ENCODE peak calls at places on chromosomes 12 and 14, in nine cellular contexts. One of them, this sample, is unnamed.

GRCh38 chr14:105376521-105377440 is 21.6 kb upstream of the TEX22 start:
- DNase-seq in MCF 10A: no peak
- DNase-seq in fibroblast of the aortic adventitia: no peak
- DNase-seq in colonic mucosa: no peak
- DNase-seq in lung: no peak
- DNase-seq in CD8-positive, alpha-beta T cell: no peak
- DNase-seq in fibroblast of mammary gland: no peak
- DNase-seq in heart right ventricle: no peak
- DNase-seq in astrocyte of the spinal cord: no peak
- DNase-seq in this sample: no peak

GRCh38 chr14:20350860-20351259 is 7.4 kb downstream of the PARP2 start:
- DNase-seq in fibroblast of mammary gland: peak; percentile 20
- DNase-seq in astrocyte of the spinal cord: no peak
- DNase-seq in CD8-positive, alpha-beta T cell: no peak
- DNase-seq in lung: no peak
- DNase-seq in MCF 10A: no peak
- DNase-seq in heart right ventricle: no peak
- DNase-seq in fibroblast of the aortic adventitia: peak; percentile 9
- DNase-seq in colonic mucosa: no peak
- DNase-seq in this sample: no peak

GRCh38 chr12:46259713-46260112 is 9.1 kb downstream of the SLC38A1 start:
- DNase-seq in lung: no peak
- DNase-seq in colonic mucosa: no peak
- DNase-seq in heart right ventricle: no peak
- DNase-seq in astrocyte of the spinal cord: no peak
- DNase-seq in MCF 10A: no peak
- DNase-seq in CD8-positive, alpha-beta T cell: no peak
- DNase-seq in fibroblast of mammary gland: no peak
- DNase-seq in fibroblast of the aortic adventitia: no peak
- DNase-seq in this sample: no peak

GRCh38 chr12:89106950-89107349 is 245.4 kb downstream of the DUSP6 start:
- DNase-seq in heart right ventricle: no peak
- DNase-seq in astrocyte of the spinal cord: no peak
- DNase-seq in colonic mucosa: no peak
- DNase-seq in lung: no peak
- DNase-seq in MCF 10A: no peak
- DNase-seq in fibroblast of the aortic adventitia: no peak
- DNase-seq in fibroblast of mammary gland: no peak
- DNase-seq in CD8-positive, alpha-beta T cell: no peak
- DNase-seq in this sample: no peak

GRCh38 chr12:56377310-56377988 is 14.8 kb upstream of the APOF start:
- DNase-seq in colonic mucosa: no peak
- DNase-seq in fibroblast of the aortic adventitia: peak; percentile 23
- DNase-seq in fibroblast of mammary gland: peak; percentile 55
- DNase-seq in heart right ventricle: no peak
- DNase-seq in lung: no peak
- DNase-seq in MCF 10A: peak; percentile 35
- DNase-seq in astrocyte of the spinal cord: peak; percentile 8
- DNase-seq in CD8-positive, alpha-beta T cell: no peak
- DNase-seq in this sample: no peak

GRCh38 chr12:52865090-52865944 is 16.5 kb upstream of the KRT78 start:
- DNase-seq in heart right ventricle: peak; percentile 50
- DNase-seq in colonic mucosa: peak; percentile 79
- DNase-seq in fibroblast of mammary gland: peak; percentile 69
- DNase-seq in astrocyte of the spinal cord: peak; percentile 66
- DNase-seq in lung: peak; percentile 78
- DNase-seq in MCF 10A: peak; percentile 84
- DNase-seq in fibroblast of the aortic adventitia: peak; percentile 76
- DNase-seq in CD8-positive, alpha-beta T cell: no peak
- DNase-seq in this sample: no peak

GRCh38 chr12:100984821-100985220 is 190.2 kb downstream of the ANO4 start:
- DNase-seq in fibroblast of the aortic adventitia: no peak
- DNase-seq in lung: no peak
- DNase-seq in MCF 10A: no peak
- DNase-seq in CD8-positive, alpha-beta T cell: no peak
- DNase-seq in astrocyte of the spinal cord: no peak
- DNase-seq in fibroblast of mammary gland: peak; percentile 36
- DNase-seq in colonic mucosa: no peak
- DNase-seq in heart right ventricle: no peak
- DNase-seq in this sample: no peak

GRCh38 chr14:100546051-100546443 is 41.2 kb downstream of the BEGAIN start:
- DNase-seq in fibroblast of mammary gland: no peak
- DNase-seq in astrocyte of the spinal cord: no peak
- DNase-seq in lung: no peak
- DNase-seq in fibroblast of the aortic adventitia: no peak
- DNase-seq in CD8-positive, alpha-beta T cell: no peak
- DNase-seq in MCF 10A: no peak
- DNase-seq in colonic mucosa: peak; percentile 49
- DNase-seq in heart right ventricle: no peak
- DNase-seq in this sample: no peak

GRCh38 chr14:60488175-60488574 is 2.3 kb upstream of the C14orf39 start:
- DNase-seq in colonic mucosa: no peak
- DNase-seq in MCF 10A: no peak
- DNase-seq in CD8-positive, alpha-beta T cell: no peak
- DNase-seq in heart right ventricle: no peak
- DNase-seq in fibroblast of the aortic adventitia: no peak
- DNase-seq in lung: no peak
- DNase-seq in astrocyte of the spinal cord: no peak
- DNase-seq in fibroblast of mammary gland: no peak
- DNase-seq in this sample: no peak

GRCh38 chr14:35965425-35965824 is 139.3 kb downstream of the BRMS1L start:
- DNase-seq in heart right ventricle: no peak
- DNase-seq in fibroblast of the aortic adventitia: no peak
- DNase-seq in lung: no peak
- DNase-seq in MCF 10A: no peak
- DNase-seq in colonic mucosa: no peak
- DNase-seq in fibroblast of mammary gland: no peak
- DNase-seq in CD8-positive, alpha-beta T cell: no peak
- DNase-seq in astrocyte of the spinal cord: no peak
- DNase-seq in this sample: no peak

GRCh38 chr12:132143328-132144071 is 619 bp downstream of the DDX51 start:
- DNase-seq in CD8-positive, alpha-beta T cell: no peak
- DNase-seq in lung: no peak
- DNase-seq in fibroblast of mammary gland: no peak
- DNase-seq in heart right ventricle: no peak
- DNase-seq in MCF 10A: no peak
- DNase-seq in colonic mucosa: no peak
- DNase-seq in astrocyte of the spinal cord: no peak
- DNase-seq in fibroblast of the aortic adventitia: no peak
- DNase-seq in this sample: no peak

GRCh38 chr12:101696477-101697196 is 803 bp upstream of the CHPT1 start:
- DNase-seq in lung: peak; percentile 54
- DNase-seq in astrocyte of the spinal cord: no peak
- DNase-seq in heart right ventricle: peak; percentile 75
- DNase-seq in fibroblast of mammary gland: peak; percentile 20
- DNase-seq in CD8-positive, alpha-beta T cell: no peak
- DNase-seq in fibroblast of the aortic adventitia: peak; percentile 40
- DNase-seq in colonic mucosa: peak; percentile 72
- DNase-seq in MCF 10A: no peak
- DNase-seq in this sample: no peak

GRCh38 chr14:55152052-55152753 is 23.2 kb downstream of the LGALS3 start:
- DNase-seq in heart right ventricle: no peak
- DNase-seq in astrocyte of the spinal cord: no peak
- DNase-seq in MCF 10A: peak; percentile 25
- DNase-seq in colonic mucosa: no peak
- DNase-seq in CD8-positive, alpha-beta T cell: no peak
- DNase-seq in lung: no peak
- DNase-seq in fibroblast of mammary gland: peak; percentile 61
- DNase-seq in fibroblast of the aortic adventitia: peak; percentile 41
- DNase-seq in this sample: no peak

GRCh38 chr12:10618338-10618987 is 5.1 kb upstream of the MAGOHB start:
- DNase-seq in CD8-positive, alpha-beta T cell: no peak
- DNase-seq in MCF 10A: peak; percentile 29
- DNase-seq in fibroblast of the aortic adventitia: peak; percentile 74
- DNase-seq in lung: no peak
- DNase-seq in heart right ventricle: no peak
- DNase-seq in astrocyte of the spinal cord: peak; percentile 79
- DNase-seq in colonic mucosa: no peak
- DNase-seq in fibroblast of mammary gland: peak; percentile 84
- DNase-seq in this sample: no peak

GRCh38 chr12:79555006-79555925 is 135.5 kb downstream of the PAWR start:
- DNase-seq in MCF 10A: peak; percentile 49
- DNase-seq in heart right ventricle: peak; percentile 15
- DNase-seq in fibroblast of the aortic adventitia: peak; percentile 86
- DNase-seq in CD8-positive, alpha-beta T cell: no peak
- DNase-seq in lung: no peak
- DNase-seq in fibroblast of mammary gland: peak; percentile 71
- DNase-seq in astrocyte of the spinal cord: peak; percentile 71
- DNase-seq in colonic mucosa: no peak
- DNase-seq in this sample: no peak

GRCh38 chr14:106875503-106875902 is 1349.1 kb downstream of the TMEM121 start:
- DNase-seq in lung: no peak
- DNase-seq in astrocyte of the spinal cord: no peak
- DNase-seq in CD8-positive, alpha-beta T cell: no peak
- DNase-seq in MCF 10A: peak; percentile 27
- DNase-seq in fibroblast of the aortic adventitia: no peak
- DNase-seq in fibroblast of mammary gland: no peak
- DNase-seq in colonic mucosa: peak; percentile 53
- DNase-seq in heart right ventricle: no peak
- DNase-seq in this sample: peak; percentile 33
- TF ChIP-seq CTCF in lung: no peak
- TF ChIP-seq CTCF in astrocyte of the spinal cord: no peak
- TF ChIP-seq CTCF in CD8-positive, alpha-beta T cell: no peak
- TF ChIP-seq CTCF in MCF 10A: peak; percentile 49
- TF ChIP-seq CTCF in fibroblast of the aortic adventitia: no peak
- TF ChIP-seq CTCF in fibroblast of mammary gland: no peak
- TF ChIP-seq CTCF in colonic mucosa: no peak
- TF ChIP-seq CTCF in heart right ventricle: no peak
- TF ChIP-seq CTCF in this sample: peak; percentile 48

GRCh38 chr14:57378661-57379060 is 11.7 kb upstream of the NAA30 start:
- DNase-seq in CD8-positive, alpha-beta T cell: no peak
- DNase-seq in MCF 10A: no peak
- DNase-seq in fibroblast of the aortic adventitia: peak; percentile 44
- DNase-seq in colonic mucosa: no peak
- DNase-seq in heart right ventricle: no peak
- DNase-seq in astrocyte of the spinal cord: peak; percentile 15
- DNase-seq in lung: no peak
- DNase-seq in fibroblast of mammary gland: peak; percentile 42
- DNase-seq in this sample: no peak
- TF ChIP-seq CTCF in CD8-positive, alpha-beta T cell: no peak
- TF ChIP-seq CTCF in MCF 10A: no peak
- TF ChIP-seq CTCF in fibroblast of the aortic adventitia: no peak
- TF ChIP-seq CTCF in colonic mucosa: no peak
- TF ChIP-seq CTCF in heart right ventricle: no peak
- TF ChIP-seq CTCF in astrocyte of the spinal cord: peak; percentile 11
- TF ChIP-seq CTCF in lung: no peak
- TF ChIP-seq CTCF in fibroblast of mammary gland: no peak
- TF ChIP-seq CTCF in this sample: no peak

DNA sequence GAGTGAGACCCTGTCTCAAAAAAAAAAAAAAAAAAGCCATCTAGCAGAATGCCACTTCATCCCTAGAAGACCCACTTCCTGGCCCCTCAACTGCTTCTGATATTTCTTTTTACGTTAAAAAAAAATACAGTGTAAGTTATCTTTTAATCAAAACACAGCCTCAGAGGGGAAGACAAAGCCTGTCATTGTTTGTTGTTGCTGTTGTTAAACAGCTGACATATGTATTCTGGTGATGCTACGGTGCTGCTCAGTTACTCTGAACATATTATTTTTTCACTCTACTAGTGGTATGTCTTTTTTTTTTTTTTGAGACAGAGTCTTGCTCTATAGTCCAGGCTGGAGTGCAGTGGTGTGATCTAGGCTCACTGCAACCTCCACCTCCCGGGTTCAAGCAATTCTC is 75.4 kb downstream of the PAPLN start:
- DNase-seq in fibroblast of mammary gland: no peak
- DNase-seq in astrocyte of the spinal cord: no peak
- DNase-seq in CD8-positive, alpha-beta T cell: no peak
- DNase-seq in colonic mucosa: no peak
- DNase-seq in lung: no peak
- DNase-seq in fibroblast of the aortic adventitia: no peak
- DNase-seq in MCF 10A: no peak
- DNase-seq in heart right ventricle: no peak
- DNase-seq in this sample: no peak
- TF ChIP-seq CTCF in fibroblast of mammary gland: no peak
- TF ChIP-seq CTCF in astrocyte of the spinal cord: no peak
- TF ChIP-seq CTCF in CD8-positive, alpha-beta T cell: no peak
- TF ChIP-seq CTCF in colonic mucosa: no peak
- TF ChIP-seq CTCF in lung: no peak
- TF ChIP-seq CTCF in fibroblast of the aortic adventitia: no peak
- TF ChIP-seq CTCF in MCF 10A: no peak
- TF ChIP-seq CTCF in heart right ventricle: no peak
- TF ChIP-seq CTCF in this sample: no peak

GRCh38 chr12:2624543-2625266 is 170.1 kb upstream of the FKBP4 start:
- DNase-seq in astrocyte of the spinal cord: peak; percentile 10
- DNase-seq in lung: no peak
- DNase-seq in colonic mucosa: no peak
- DNase-seq in fibroblast of mammary gland: peak; percentile 30
- DNase-seq in MCF 10A: peak; percentile 86
- DNase-seq in CD8-positive, alpha-beta T cell: no peak
- DNase-seq in fibroblast of the aortic adventitia: peak; percentile 16
- DNase-seq in heart right ventricle: no peak
- DNase-seq in this sample: no peak
- TF ChIP-seq CTCF in astrocyte of the spinal cord: peak; percentile 49
- TF ChIP-seq CTCF in lung: no peak
- TF ChIP-seq CTCF in colonic mucosa: no peak
- TF ChIP-seq CTCF in fibroblast of mammary gland: peak; percentile 39
- TF ChIP-seq CTCF in MCF 10A: peak; percentile 36
- TF ChIP-seq CTCF in CD8-positive, alpha-beta T cell: no peak
- TF ChIP-seq CTCF in fibroblast of the aortic adventitia: peak; percentile 29
- TF ChIP-seq CTCF in heart right ventricle: peak; percentile 12
- TF ChIP-seq CTCF in this sample: no peak

GRCh38 chr14:49853158-49853477 is 530 bp upstream of the NEMF start:
- DNase-seq in CD8-positive, alpha-beta T cell: no peak
- DNase-seq in colonic mucosa: no peak
- DNase-seq in astrocyte of the spinal cord: no peak
- DNase-seq in fibroblast of the aortic adventitia: no peak
- DNase-seq in fibroblast of mammary gland: no peak
- DNase-seq in MCF 10A: no peak
- DNase-seq in lung: no peak
- DNase-seq in heart right ventricle: no peak
- DNase-seq in this sample: no peak
- TF ChIP-seq CTCF in CD8-positive, alpha-beta T cell: no peak
- TF ChIP-seq CTCF in colonic mucosa: no peak
- TF ChIP-seq CTCF in astrocyte of the spinal cord: no peak
- TF ChIP-seq CTCF in fibroblast of the aortic adventitia: no peak
- TF ChIP-seq CTCF in fibroblast of mammary gland: no peak
- TF ChIP-seq CTCF in MCF 10A: no peak
- TF ChIP-seq CTCF in lung: no peak
- TF ChIP-seq CTCF in heart right ventricle: no peak
- TF ChIP-seq CTCF in this sample: peak; percentile 28

DNA sequence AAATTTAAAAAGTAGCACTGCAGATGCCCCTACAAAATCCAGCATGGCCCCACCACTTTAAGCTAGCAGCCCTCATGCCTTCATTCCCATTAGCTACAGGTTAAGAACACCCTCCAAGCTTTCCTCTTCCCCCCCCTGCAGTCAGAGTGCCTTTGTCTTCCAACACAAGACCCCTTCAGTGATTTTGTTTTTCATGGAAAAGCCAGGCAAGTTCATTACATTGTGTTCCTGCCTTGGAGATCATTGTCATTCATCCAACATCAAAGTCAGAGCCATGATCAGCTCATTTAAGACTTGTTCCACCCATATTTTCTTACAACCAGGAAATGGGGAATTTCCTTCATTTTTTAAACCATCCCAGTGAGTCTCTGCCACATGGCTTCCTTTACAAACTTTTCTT is 765.5 kb downstream of the MED13L start:
- DNase-seq in lung: no peak
- DNase-seq in colonic mucosa: no peak
- DNase-seq in MCF 10A: no peak
- DNase-seq in heart right ventricle: no peak
- DNase-seq in fibroblast of the aortic adventitia: no peak
- DNase-seq in astrocyte of the spinal cord: no peak
- DNase-seq in CD8-positive, alpha-beta T cell: no peak
- DNase-seq in fibroblast of mammary gland: no peak
- DNase-seq in this sample: no peak
- TF ChIP-seq CTCF in lung: no peak
- TF ChIP-seq CTCF in colonic mucosa: no peak
- TF ChIP-seq CTCF in MCF 10A: no peak
- TF ChIP-seq CTCF in heart right ventricle: no peak
- TF ChIP-seq CTCF in fibroblast of the aortic adventitia: no peak
- TF ChIP-seq CTCF in astrocyte of the spinal cord: no peak
- TF ChIP-seq CTCF in CD8-positive, alpha-beta T cell: no peak
- TF ChIP-seq CTCF in fibroblast of mammary gland: no peak
- TF ChIP-seq CTCF in this sample: no peak